ENCODE peak calls at places on chromosomes 7 and 10, in five cellular contexts. N is retina, Z is OCI-LY7, C is PC-3, F is NCI-H2081. X is an unnamed sample.

GRCh38 chr10:22086730-22087364 is 83.3 kb upstream of the DNAJC1 start:
- DNase-seq in N (no peak), Z (no peak), C (peak), F (peak), X (peak)

GRCh38 chr10:110764378-110764777 is 107.3 kb upstream of the PDCD4 start:
- DNase-seq in N (no peak), Z (no peak), C (no peak), F (no peak), X (no peak)

GRCh38 chr10:77784856-77785255 is 141.7 kb downstream of the DLG5 start:
- DNase-seq in N (no peak), Z (no peak), C (no peak), F (no peak), X (no peak)

GRCh38 chr7:1854521-1855395 is 184.7 kb downstream of the ELFN1 start:
- DNase-seq in N (peak), Z (no peak), C (no peak), F (no peak), X (peak)

GRCh38 chr10:28036587-28036986 is 37.7 kb upstream of the ODAD2 start:
- DNase-seq in N (no peak), Z (no peak), C (peak), F (no peak), X (no peak)

GRCh38 chr7:140674899-140675701 is 2.4 kb downstream of the ADCK2 start:
- DNase-seq in N (peak), Z (peak), C (peak), F (peak), X (peak)

GRCh38 chr10:93445097-93445960 is 36.8 kb downstream of the MYOF start:
- DNase-seq in N (peak), Z (peak), C (peak), F (peak), X (peak)

GRCh38 chr7:50818324-50818723 is 35.6 kb upstream of the GRB10 start:
- DNase-seq in N (no peak), Z (no peak), C (peak), F (no peak), X (no peak)

GRCh38 chr10:35379226-35380137 is 43.2 kb downstream of the CCNY start:
- DNase-seq in N (no peak), Z (peak), C (peak), F (no peak), X (no peak)

GRCh38 chr7:1943933-1944618 is 274.0 kb downstream of the ELFN1 start:
- DNase-seq in N (no peak), Z (no peak), C (no peak), F (no peak), X (no peak)

X was measured in ELF-1.